ENCODE peak calls at places on chromosomes 6 and 20, in six cellular contexts. G, O, Q, D, F and B are unnamed samples.

GRCh38 chr20:58251979-58252591 is 23.6 kb upstream of the ANKRD60 start:
- DNase-seq in Q (peak; percentile 98), F (peak; percentile 45), D (peak; percentile 85), O (peak; percentile 91), G (peak; percentile 80), B (peak; percentile 90)

GRCh38 chr6:133052465-133052864 is 188.7 kb upstream of the EYA4 start:
- DNase-seq in F (no peak), G (no peak), D (no peak), O (no peak), Q (no peak), B (no peak)

GRCh38 chr20:39829255-39829654 is 859.8 kb downstream of the MAFB start:
- DNase-seq in O (peak; percentile 40), Q (no peak), G (no peak), D (no peak), F (peak; percentile 18), B (no peak)

GRCh38 chr6:125749864-125750691 is 646 bp downstream of the HEY2 start:
- DNase-seq in G (no peak), O (no peak), D (no peak), Q (no peak), F (no peak), B (no peak)

GRCh38 chr6:146914563-146915483 is 289.4 kb upstream of the STXBP5 start:
- DNase-seq in O (peak; percentile 98), D (peak; percentile 90), F (peak; percentile 74), Q (peak; percentile 89), G (peak; percentile 84), B (peak; percentile 97)

GRCh38 chr6:73236147-73236750 is 11.0 kb upstream of the KHDC1L start:
- DNase-seq in F (no peak), G (no peak), Q (peak; percentile 79), O (peak; percentile 88), D (peak; percentile 89), B (peak; percentile 82)

GRCh38 chr20:43681468-43681942 is 14.6 kb downstream of the MYBL2 start:
- DNase-seq in F (no peak), D (no peak), O (no peak), Q (no peak), G (no peak), B (no peak)

GRCh38 chr6:150072201-150072600 is 3.3 kb upstream of the ULBP3 start:
- DNase-seq in F (peak; percentile 87), Q (peak; percentile 85), O (peak; percentile 54), G (peak; percentile 90), D (peak; percentile 71), B (peak; percentile 32)

GRCh38 chr20:40606660-40607059 is 82.4 kb downstream of the MAFB start:
- DNase-seq in D (no peak), F (no peak), O (no peak), G (no peak), Q (no peak), B (no peak)

GRCh38 chr6:37689356-37689755 is 8.3 kb downstream of the MDGA1 start:
- DNase-seq in D (no peak), O (peak; percentile 20), F (no peak), Q (no peak), G (no peak), B (peak; percentile 8)

GRCh38 chr20:44733341-44734069 is 12.2 kb upstream of the KCNK15 start:
- DNase-seq in D (peak; percentile 57), Q (peak; percentile 55), F (peak; percentile 85), G (peak; percentile 51), O (peak; percentile 48), B (no peak)

GRCh38 chr6:108243836-108244235 is 17.0 kb downstream of the SNX3 start:
- DNase-seq in O (peak; percentile 39), Q (no peak), D (no peak), G (no peak), F (no peak), B (peak; percentile 18)

GRCh38 chr20:63102720-63103375 is 96.1 kb upstream of the BHLHE23 start:
- DNase-seq in D (no peak), O (peak; percentile 9), Q (no peak), G (no peak), F (no peak), B (no peak)

GRCh38 chr6:44304282-44305199 is 8.6 kb downstream of the AARS2 start:
- DNase-seq in Q (no peak), F (peak; percentile 38), G (peak; percentile 10), O (peak; percentile 36), D (peak; percentile 10), B (peak; percentile 14)

GRCh38 chr20:56433221-56433879 is 21.3 kb downstream of the CASS4 start:
- DNase-seq in F (no peak), D (no peak), O (no peak), G (no peak), Q (no peak), B (peak; percentile 41)

GRCh38 chr6:128029841-128030240 is 129.0 kb upstream of the THEMIS start:
- DNase-seq in Q (no peak), G (no peak), F (no peak), O (no peak), D (no peak), B (no peak)

GRCh38 chr6:133965817-133966360 is 12.9 kb downstream of the TBPL1 start:
- DNase-seq in O (no peak), D (no peak), G (no peak), Q (no peak), F (no peak), B (no peak)

GRCh38 chr20:20519269-20519668 is 151.4 kb downstream of the INSM1 start:
- DNase-seq in Q (peak; percentile 90), D (no peak), G (no peak), O (no peak), F (peak; percentile 48), B (no peak)

GRCh38 chr6:46491201-46491788 is at the start of gene RCAN2:
- DNase-seq in F (peak; percentile 80), G (peak; percentile 29), D (peak; percentile 42), O (peak; percentile 25), Q (no peak), B (no peak)

GRCh38 chr6:55886185-55886836 is 10.9 kb upstream of the BMP5 start:
- DNase-seq in Q (no peak), O (peak; percentile 7), F (peak; percentile 35), D (no peak), G (peak; percentile 3), B (no peak)

GRCh38 chr6:17042422-17043147 is 59.3 kb upstream of the STMND1 start:
- DNase-seq in F (peak; percentile 84), G (peak; percentile 34), D (peak; percentile 77), O (peak; percentile 70), Q (no peak), B (peak; percentile 56)

GRCh38 chr6:52507557-52508260 is 69.2 kb downstream of the TRAM2 start:
- DNase-seq in Q (no peak), G (no peak), O (peak; percentile 76), F (no peak), D (peak; percentile 39), B (peak; percentile 72)

GRCh38 chr6:134288538-134289203 is 29.2 kb downstream of the SGK1 start:
- DNase-seq in Q (peak; percentile 99), F (peak; percentile 15), G (no peak), D (peak; percentile 97), O (peak; percentile 88), B (peak; percentile 92)

GRCh38 chr6:75480425-75480824 is 13.2 kb downstream of the FILIP1 start:
- DNase-seq in F (no peak), O (peak; percentile 38), Q (no peak), D (no peak), G (no peak), B (peak; percentile 34)

GRCh38 chr6:13398421-13398994 is 70.2 kb upstream of the TBC1D7 start:
- DNase-seq in Q (no peak), D (no peak), O (no peak), G (no peak), F (no peak), B (no peak)

GRCh38 chr20:64079273-64080012 is at the start of gene RGS19:
- DNase-seq in D (peak; percentile 47), Q (no peak), G (no peak), O (peak; percentile 67), F (peak; percentile 89), B (peak; percentile 42)

GRCh38 chr6:12791371-12791770 is 74.8 kb downstream of the PHACTR1 start:
- DNase-seq in G (no peak), Q (no peak), O (peak; percentile 37), F (no peak), D (no peak), B (peak; percentile 10)

GRCh38 chr20:59152559-59153354 is 10.9 kb upstream of the ZNF831 start:
- DNase-seq in D (no peak), O (no peak), Q (no peak), G (no peak), F (no peak), B (no peak)

DNA sequence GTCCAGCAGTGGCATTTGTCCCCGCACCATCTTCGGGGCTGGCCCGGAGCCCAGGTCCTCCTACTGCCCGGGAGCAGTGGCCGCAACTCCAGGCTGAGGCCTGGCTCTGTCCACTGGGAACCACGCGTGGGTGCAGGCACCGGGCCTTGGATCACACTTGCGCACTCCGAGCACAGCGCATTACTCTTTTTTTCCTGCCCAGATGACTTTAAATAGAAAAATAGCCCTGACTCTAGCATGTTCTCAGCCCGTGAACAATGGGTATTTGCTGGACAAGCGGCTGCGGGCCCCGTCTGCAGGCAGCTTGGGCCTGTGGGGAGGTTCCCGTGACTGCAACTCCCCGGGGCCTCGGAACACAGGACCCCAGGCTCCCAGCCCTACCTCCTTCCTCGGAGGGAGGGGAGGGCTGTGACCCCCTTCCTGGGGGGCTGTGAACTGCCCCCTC is 162.2 kb downstream of the TBXT start:
- DNase-seq in Q (no peak), D (no peak), O (peak; percentile 74), G (no peak), F (peak; percentile 37), B (peak; percentile 73)
- TF ChIP-seq EZH2 in Q (no peak), D (no peak), O (no peak), G (no peak), F (no peak), B (no peak)

GRCh38 chr6:167565884-167566491 is 241.1 kb downstream of the TTLL2 start:
- DNase-seq in G (no peak), O (no peak), F (peak; percentile 69), Q (no peak), D (no peak), B (no peak)
- H2AFZ ChIP-seq in G (no peak overlapping the region), O (no peak overlapping the region), F (no peak overlapping the region), Q (no peak overlapping the region), D (no peak overlapping the region), B (no peak overlapping the region)

GRCh38 chr6:122995930-122996796 is at the start of gene CLVS2:
- DNase-seq in Q (no peak), O (peak; percentile 25), G (no peak), F (peak; percentile 37), D (peak; percentile 7), B (peak; percentile 3)
- TF ChIP-seq EZH2 in Q (no peak), O (no peak), G (no peak), F (peak; percentile 49), D (peak; percentile 97), B (peak; percentile 74)

DNA sequence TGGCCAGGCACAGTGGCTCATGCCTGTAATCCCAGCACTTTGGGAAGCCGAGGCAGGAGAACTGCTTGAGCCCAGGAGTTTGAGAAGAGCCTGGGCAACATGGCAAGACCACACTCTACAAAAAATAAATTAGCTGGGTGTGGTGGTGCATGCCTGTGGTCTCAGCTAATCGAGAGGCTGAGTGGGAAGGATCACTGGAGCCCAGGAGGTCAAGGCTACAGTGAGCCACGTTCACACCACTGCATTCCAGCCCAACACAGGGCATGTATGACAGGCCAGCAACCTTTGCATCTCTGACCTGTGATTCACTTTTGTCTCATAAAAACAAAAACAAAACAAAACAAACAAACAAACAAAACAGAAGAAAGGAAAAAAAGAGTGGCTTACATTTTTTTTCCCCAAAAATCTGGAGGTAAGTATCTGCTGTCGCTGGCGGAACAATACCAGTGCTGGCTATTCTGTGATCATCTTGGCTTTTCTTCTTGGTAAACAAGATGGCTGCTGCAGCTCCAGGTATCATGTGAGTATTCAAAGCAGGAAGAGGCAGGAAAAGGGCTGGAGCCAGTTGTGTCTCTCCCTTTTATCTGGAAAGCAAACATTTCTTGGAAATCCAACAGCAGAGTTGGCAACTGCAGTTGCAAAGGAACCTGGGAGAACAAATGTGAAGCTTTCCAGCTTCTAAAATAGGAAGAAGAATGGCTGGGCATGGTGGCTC is 40.4 kb upstream of the ZMYND8 start:
- DNase-seq in F (no peak), O (peak; percentile 51), Q (no peak), D (no peak), G (no peak), B (no peak)
- H2AFZ ChIP-seq in F (no peak overlapping the region), O (no peak overlapping the region), Q (no peak overlapping the region), D (peak overlapping the region; percentile 7), G (peak overlapping the region; percentile 89), B (no peak overlapping the region)